ENCODE peak calls at places on chromosomes 11 and 22, in eight cellular contexts. C is IMR-90, O is A549, U is Peyer's patch, S is mucosa of descending colon, G is GM06990, N is MM.1S, B is coronary artery. T is an unnamed sample.

GRCh38 chr22:20028855-20029549 is 8.1 kb downstream of the TANGO2 start:
- DNase-seq in C (no peak), O (no peak), U (no peak), S (no peak), G (no peak), N (no peak), B (no peak), T (no peak)

GRCh38 chr11:114846040-114846791 is 167.9 kb downstream of the NXPE2 start:
- DNase-seq in C (no peak), O (peak), U (no peak), S (no peak), G (no peak), N (peak), B (no peak), T (no peak)

GRCh38 chr11:98455500-98456186 is 565.1 kb upstream of the CNTN5 start:
- DNase-seq in C (no peak), O (no peak), U (no peak), S (no peak), G (no peak), N (no peak), B (no peak), T (no peak)

GRCh38 chr22:25167834-25168601 is 31.6 kb upstream of the CRYBB3 start:
- DNase-seq in C (no peak), O (peak), U (no peak), S (no peak), G (no peak), N (no peak), B (no peak), T (no peak)

GRCh38 chr22:45450931-45451651 is 37.6 kb downstream of the RIBC2 start:
- DNase-seq in C (peak), O (no peak), U (no peak), S (no peak), G (no peak), N (no peak), B (no peak), T (peak)

GRCh38 chr11:66569076-66569475 is 670 bp upstream of the CTSF start:
- DNase-seq in C (no peak), O (no peak), U (no peak), S (no peak), G (no peak), N (no peak), B (peak), T (no peak)

GRCh38 chr11:19116971-19117759 is at the start of gene ZDHHC13:
- DNase-seq in C (peak), O (peak), U (peak), S (peak), G (peak), N (peak), B (peak), T (peak)

GRCh38 chr11:92527467-92527866 is 302.8 kb downstream of the FAT3 start:
- DNase-seq in C (no peak), O (no peak), U (no peak), S (no peak), G (no peak), N (no peak), B (no peak), T (peak)

GRCh38 chr22:44330727-44331660 is 18.2 kb upstream of the SHISAL1 start:
- DNase-seq in C (no peak), O (no peak), U (no peak), S (no peak), G (no peak), N (no peak), B (no peak), T (no peak)

GRCh38 chr22:22552630-22553029 is 6.4 kb downstream of the PRAME start:
- DNase-seq in C (no peak), O (peak), U (no peak), S (no peak), G (no peak), N (no peak), B (no peak), T (no peak)

GRCh38 chr22:17112491-17113042 is 8.6 kb downstream of the TMEM121B start:
- DNase-seq in C (no peak), O (no peak), U (no peak), S (no peak), G (no peak), N (no peak), B (no peak), T (no peak)

GRCh38 chr11:1237851-1238250 is 15.0 kb downstream of the MUC5B start:
- DNase-seq in C (no peak), O (no peak), U (no peak), S (no peak), G (no peak), N (no peak), B (no peak), T (no peak)

GRCh38 chr22:26887456-26887855 is 230.1 kb downstream of the MIAT start:
- DNase-seq in C (peak), O (peak), U (no peak), S (no peak), G (no peak), N (no peak), B (no peak), T (peak)

DNA sequence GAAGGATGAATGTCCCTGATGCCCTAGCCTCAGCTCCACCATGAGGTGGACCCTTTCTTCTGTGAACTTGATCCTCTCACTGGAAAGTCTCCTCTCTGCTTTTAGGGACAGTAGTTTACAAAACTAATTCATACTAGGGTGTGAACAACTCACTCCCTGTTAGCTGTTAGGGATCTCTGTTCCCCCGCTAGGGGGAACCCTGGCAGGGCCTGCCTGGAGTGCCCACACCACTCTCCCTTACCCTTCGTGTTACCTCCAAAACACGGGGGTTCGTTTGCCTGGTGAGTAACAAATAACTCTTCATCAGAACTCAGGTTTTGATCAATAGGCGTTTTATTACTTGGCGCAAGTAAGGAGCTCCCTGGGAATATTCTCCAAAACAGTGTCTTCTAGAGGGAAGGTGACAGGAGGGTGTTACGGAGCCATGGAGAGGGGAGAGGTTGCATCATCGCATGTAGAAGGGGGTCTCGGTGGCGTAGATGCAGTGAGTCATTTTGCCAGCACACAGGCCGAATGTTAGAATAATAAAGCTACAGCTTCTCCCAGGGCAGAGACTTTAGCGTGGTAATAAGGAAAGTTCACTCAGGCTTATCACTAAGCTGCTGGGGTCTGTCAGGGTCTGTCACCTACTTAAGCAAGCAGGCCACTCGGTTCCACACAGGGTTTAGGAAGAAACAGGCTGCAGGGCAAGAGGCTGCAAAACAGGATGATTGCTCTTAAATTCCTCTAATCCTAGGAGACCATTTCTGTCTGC is 45.8 kb downstream of the C11orf96 start:
- DNase-seq in C (peak), O (no peak), U (no peak), S (no peak), G (no peak), N (no peak), B (peak), T (no peak)
- TF ChIP-seq CTCF in C (peak), O (no peak), U (no peak), S (no peak), G (peak), N (peak), B (no peak), T (peak)

GRCh38 chr11:133981156-133981555 is 24.4 kb upstream of the IGSF9B start:
- DNase-seq in C (no peak), O (no peak), U (no peak), S (no peak), G (no peak), N (no peak), B (no peak), T (no peak)

GRCh38 chr11:133982151-133982550 is 25.4 kb upstream of the IGSF9B start:
- DNase-seq in C (no peak), O (no peak), U (no peak), S (no peak), G (no peak), N (no peak), B (no peak), T (no peak)

GRCh38 chr11:133980665-133981064 is 23.9 kb upstream of the IGSF9B start:
- DNase-seq in C (no peak), O (no peak), U (no peak), S (no peak), G (no peak), N (no peak), B (no peak), T (no peak)

GRCh38 chr11:133977067-133977681 is 20.4 kb upstream of the IGSF9B start:
- DNase-seq in C (no peak), O (no peak), U (no peak), S (no peak), G (peak), N (no peak), B (no peak), T (no peak)

DNA sequence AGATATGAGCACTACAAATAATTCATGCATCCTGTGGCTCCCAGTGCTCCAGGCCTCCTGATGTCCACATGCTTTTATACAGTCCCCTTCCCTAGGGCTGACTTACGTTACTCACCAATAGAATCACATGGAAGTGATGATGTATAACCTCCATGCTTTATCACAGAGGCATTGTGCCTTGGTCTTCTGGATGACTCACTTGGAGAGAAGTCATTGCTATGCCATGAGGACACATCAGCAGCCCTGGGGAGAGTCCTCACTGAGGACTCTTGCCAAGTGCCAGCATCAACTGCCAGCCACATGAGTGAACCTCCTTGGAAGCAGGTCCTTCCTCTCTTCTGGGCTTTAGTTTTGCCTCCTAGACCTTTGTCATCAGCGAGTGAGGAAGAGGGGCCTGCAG is 22.0 kb upstream of the IGSF9B start:
- DNase-seq in C (peak), O (no peak), U (no peak), S (no peak), G (no peak), N (no peak), B (no peak), T (peak)
- H3K4me3 ChIP-seq in C (no peak), O (no peak), U (no peak), S (no peak), G (no peak), N (no peak), B (no peak), T (no peak)

GRCh38 chr11:131223198-131223975 is 147.0 kb upstream of the NTM start:
- DNase-seq in C (no peak), O (no peak), U (no peak), S (no peak), G (no peak), N (peak), B (no peak), T (no peak)

GRCh38 chr11:131218542-131218941 is 151.9 kb upstream of the NTM start:
- DNase-seq in C (no peak), O (no peak), U (no peak), S (no peak), G (no peak), N (no peak), B (no peak), T (no peak)

DNA sequence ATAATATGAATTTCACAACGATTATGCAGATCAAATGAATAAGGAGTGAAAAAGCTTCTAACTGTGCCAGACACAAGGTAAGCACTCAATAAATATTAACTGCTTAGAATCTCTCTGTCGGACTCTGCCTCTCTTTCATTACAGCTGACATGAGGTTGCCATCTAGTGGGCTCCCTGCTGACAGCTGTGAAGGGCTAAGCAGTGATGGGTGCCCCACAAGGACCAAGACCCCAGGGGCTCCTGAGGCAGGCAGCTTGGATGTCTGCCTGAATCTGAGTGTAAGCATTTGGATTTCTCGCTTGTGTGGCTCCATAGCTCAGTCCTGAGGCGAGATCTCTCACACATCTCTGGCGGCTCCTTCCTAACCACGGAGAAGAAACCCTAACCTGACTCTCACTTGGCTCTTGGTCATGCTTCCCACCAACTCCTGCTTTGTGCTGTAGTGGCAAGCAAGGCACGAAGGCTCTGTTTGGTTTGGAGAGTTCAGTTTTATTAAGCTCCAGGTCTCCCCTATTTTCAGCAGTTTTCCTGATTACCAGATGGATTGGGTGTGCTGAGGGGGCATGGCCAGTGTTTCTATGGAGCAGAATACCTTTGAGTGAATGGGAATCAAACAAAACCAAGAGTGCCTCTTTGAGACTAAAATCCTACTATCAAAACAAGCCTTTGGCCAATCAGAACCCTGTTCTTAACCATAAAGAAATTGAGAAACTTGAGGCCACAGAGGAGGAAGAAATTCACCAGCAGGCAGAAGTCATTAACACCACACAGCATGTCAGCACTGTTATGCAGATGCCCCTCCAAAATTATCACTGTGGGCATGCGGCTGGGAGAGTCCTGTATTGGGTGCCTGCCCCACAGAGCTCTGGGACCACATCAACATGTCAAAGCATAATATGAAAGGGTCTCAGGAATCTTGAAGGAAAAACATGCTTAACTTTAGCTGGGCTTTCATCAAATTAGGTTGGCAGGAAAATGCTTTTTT is 152.8 kb upstream of the NTM start:
- DNase-seq in C (peak), O (peak), U (no peak), S (no peak), G (no peak), N (no peak), B (no peak), T (peak)
- TF ChIP-seq CTCF in C (peak), O (peak), U (no peak), S (no peak), G (peak), N (no peak), B (no peak), T (peak)

DNA sequence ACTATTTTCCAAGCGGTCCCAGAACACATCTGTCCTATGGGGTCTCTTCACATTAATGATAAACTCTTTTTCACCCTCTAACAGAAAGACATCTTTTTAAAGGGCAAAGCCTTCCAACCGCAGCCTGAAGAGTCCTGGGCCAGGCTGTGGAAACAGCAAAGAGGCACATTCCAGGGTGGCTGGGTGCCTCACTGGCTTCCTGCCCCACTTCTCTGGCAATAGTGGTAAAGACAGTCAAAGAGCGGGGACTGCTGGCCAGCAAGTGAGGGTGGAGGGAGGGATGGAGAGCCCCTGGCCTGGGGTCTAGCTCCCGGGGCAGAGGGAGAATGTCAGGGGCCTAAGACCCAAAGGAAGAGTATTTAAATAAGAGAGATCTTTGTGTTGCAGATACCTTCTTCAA is 10.2 kb upstream of the CHST1 start:
- DNase-seq in C (no peak), O (no peak), U (no peak), S (no peak), G (no peak), N (no peak), B (no peak), T (no peak)
- H3K4me3 ChIP-seq in C (no peak), O (no peak), U (no peak), S (no peak), G (no peak), N (no peak), B (no peak), T (no peak)

DNA sequence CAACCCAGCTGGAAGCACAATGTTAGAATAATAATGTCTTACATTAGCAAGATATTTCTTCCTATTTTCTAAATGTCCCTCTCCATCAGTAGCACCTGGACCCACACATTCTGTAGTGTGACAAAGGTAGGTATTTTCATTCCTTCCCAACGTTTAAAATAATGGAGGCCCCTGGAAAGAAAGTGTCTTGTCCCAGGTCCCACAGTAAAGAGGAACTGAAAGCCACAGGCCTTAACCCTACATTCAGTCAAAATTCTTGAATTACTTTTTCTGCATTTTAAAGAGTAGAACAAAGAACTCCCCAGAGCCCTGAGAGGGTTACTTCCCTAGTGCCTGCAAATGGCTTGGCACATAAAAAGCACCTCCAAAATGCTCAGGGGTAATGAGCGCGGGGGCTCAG is 26.3 kb downstream of the OPCML start:
- DNase-seq in C (no peak), O (no peak), U (no peak), S (no peak), G (peak), N (no peak), B (no peak), T (no peak)
- TF ChIP-seq CTCF in C (no peak), O (no peak), U (no peak), S (no peak), G (no peak), N (no peak), B (no peak), T (no peak)

GRCh38 chr11:64643927-64644326 is 52.9 kb downstream of the SLC22A12 start:
- DNase-seq in C (no peak), O (no peak), U (no peak), S (no peak), G (no peak), N (no peak), B (no peak), T (no peak)
- H3K4me3 ChIP-seq in C (no peak), O (peak), U (peak), S (no peak), G (no peak), N (no peak), B (peak), T (no peak)